ENCODE peak calls at places on chromosomes 4 and X, in eight cellular contexts. One of them, this sample, is unnamed.
A peak's percentile ranks its signal among the peaks of the same experiment; 100 is the strongest.

GRCh38 chrX:134761788-134762187 is 103.5 kb upstream of the PLAC1 start:
- DNase-seq in BJ: no peak
- DNase-seq in K562: peak; percentile 23
- DNase-seq in left lung: no peak
- DNase-seq in kidney epithelial cell: no peak
- DNase-seq in GM10248: peak; percentile 20
- DNase-seq in RWPE1: no peak
- DNase-seq in A673: peak; percentile 44
- DNase-seq in this sample: no peak

GRCh38 chrX:132749406-132749805 is 209.0 kb downstream of the HS6ST2 start:
- DNase-seq in BJ: no peak
- DNase-seq in K562: no peak
- DNase-seq in left lung: no peak
- DNase-seq in kidney epithelial cell: no peak
- DNase-seq in GM10248: no peak
- DNase-seq in RWPE1: no peak
- DNase-seq in A673: no peak
- DNase-seq in this sample: no peak

GRCh38 chrX:152821145-152821765 is 9.3 kb downstream of the CETN2 start:
- DNase-seq in BJ: no peak
- DNase-seq in K562: peak; percentile 57
- DNase-seq in left lung: no peak
- DNase-seq in kidney epithelial cell: no peak
- DNase-seq in GM10248: no peak
- DNase-seq in RWPE1: peak; percentile 26
- DNase-seq in A673: peak; percentile 51
- DNase-seq in this sample: peak; percentile 39

GRCh38 chrX:39242187-39242586 is 440.9 kb downstream of the MID1IP1 start:
- DNase-seq in BJ: no peak
- DNase-seq in K562: peak; percentile 56
- DNase-seq in left lung: no peak
- DNase-seq in kidney epithelial cell: no peak
- DNase-seq in GM10248: peak; percentile 14
- DNase-seq in RWPE1: peak; percentile 32
- DNase-seq in A673: peak; percentile 33
- DNase-seq in this sample: no peak

GRCh38 chr4:84319124-84319523 is 180.0 kb downstream of the NKX6-1 start:
- DNase-seq in BJ: no peak
- DNase-seq in K562: no peak
- DNase-seq in left lung: peak; percentile 68
- DNase-seq in kidney epithelial cell: no peak
- DNase-seq in GM10248: no peak
- DNase-seq in RWPE1: no peak
- DNase-seq in A673: peak; percentile 4
- DNase-seq in this sample: no peak

GRCh38 chrX:76433219-76433618 is 5.7 kb downstream of the MAGEE1 start:
- DNase-seq in BJ: no peak
- DNase-seq in K562: no peak
- DNase-seq in left lung: no peak
- DNase-seq in kidney epithelial cell: no peak
- DNase-seq in GM10248: no peak
- DNase-seq in RWPE1: no peak
- DNase-seq in A673: no peak
- DNase-seq in this sample: no peak

GRCh38 chr4:13701937-13702446 is 74.5 kb upstream of the BOD1L1 start:
- DNase-seq in BJ: peak; percentile 74
- DNase-seq in K562: no peak
- DNase-seq in left lung: no peak
- DNase-seq in kidney epithelial cell: peak; percentile 52
- DNase-seq in GM10248: no peak
- DNase-seq in RWPE1: peak; percentile 46
- DNase-seq in A673: no peak
- DNase-seq in this sample: no peak

GRCh38 chrX:153700967-153701366 is 13.2 kb downstream of the SLC6A8 start:
- DNase-seq in BJ: no peak
- DNase-seq in K562: no peak
- DNase-seq in left lung: no peak
- DNase-seq in kidney epithelial cell: no peak
- DNase-seq in GM10248: no peak
- DNase-seq in RWPE1: no peak
- DNase-seq in A673: no peak
- DNase-seq in this sample: no peak

GRCh38 chr4:1232661-1233621 is 16.0 kb downstream of the CTBP1 start:
- DNase-seq in BJ: no peak
- DNase-seq in K562: no peak
- DNase-seq in left lung: no peak
- DNase-seq in kidney epithelial cell: no peak
- DNase-seq in GM10248: no peak
- DNase-seq in RWPE1: no peak
- DNase-seq in A673: peak; percentile 47
- DNase-seq in this sample: peak; percentile 56

GRCh38 chrX:46573331-46573895 is at the start of gene CHST7:
- DNase-seq in BJ: no peak
- DNase-seq in K562: no peak
- DNase-seq in left lung: peak; percentile 68
- DNase-seq in kidney epithelial cell: no peak
- DNase-seq in GM10248: peak; percentile 50
- DNase-seq in RWPE1: peak; percentile 61
- DNase-seq in A673: peak; percentile 84
- DNase-seq in this sample: peak; percentile 42

GRCh38 chr4:94342713-94343112 is at the start of gene HPGDS:
- DNase-seq in BJ: no peak
- DNase-seq in K562: no peak
- DNase-seq in left lung: no peak
- DNase-seq in kidney epithelial cell: no peak
- DNase-seq in GM10248: no peak
- DNase-seq in RWPE1: no peak
- DNase-seq in A673: no peak
- DNase-seq in this sample: no peak

GRCh38 chrX:27976284-27976683 is 5.0 kb downstream of the DCAF8L1 start:
- DNase-seq in BJ: no peak
- DNase-seq in K562: no peak
- DNase-seq in left lung: no peak
- DNase-seq in kidney epithelial cell: no peak
- DNase-seq in GM10248: no peak
- DNase-seq in RWPE1: no peak
- DNase-seq in A673: peak; percentile 49
- DNase-seq in this sample: no peak

GRCh38 chrX:112067601-112068000 is 15.0 kb downstream of the TRPC5 start:
- DNase-seq in BJ: no peak
- DNase-seq in K562: no peak
- DNase-seq in left lung: no peak
- DNase-seq in kidney epithelial cell: no peak
- DNase-seq in GM10248: no peak
- DNase-seq in RWPE1: no peak
- DNase-seq in A673: no peak
- DNase-seq in this sample: no peak

GRCh38 chrX:47613082-47613481 is 6.6 kb downstream of the SYN1 start:
- DNase-seq in BJ: no peak
- DNase-seq in K562: peak; percentile 24
- DNase-seq in left lung: no peak
- DNase-seq in kidney epithelial cell: no peak
- DNase-seq in GM10248: no peak
- DNase-seq in RWPE1: no peak
- DNase-seq in A673: no peak
- DNase-seq in this sample: no peak

GRCh38 chrX:130984782-130985181 is 73.4 kb upstream of the ARHGAP36 start:
- DNase-seq in BJ: no peak
- DNase-seq in K562: no peak
- DNase-seq in left lung: no peak
- DNase-seq in kidney epithelial cell: no peak
- DNase-seq in GM10248: no peak
- DNase-seq in RWPE1: no peak
- DNase-seq in A673: no peak
- DNase-seq in this sample: no peak

GRCh38 chr4:149063007-149063406 is 620.8 kb upstream of the NR3C2 start:
- DNase-seq in BJ: no peak
- DNase-seq in K562: no peak
- DNase-seq in left lung: no peak
- DNase-seq in kidney epithelial cell: no peak
- DNase-seq in GM10248: no peak
- DNase-seq in RWPE1: no peak
- DNase-seq in A673: no peak
- DNase-seq in this sample: no peak

GRCh38 chrX:48894891-48895290 is 2.7 kb downstream of the TIMM17B start:
- DNase-seq in BJ: no peak
- DNase-seq in K562: no peak
- DNase-seq in left lung: no peak
- DNase-seq in kidney epithelial cell: no peak
- DNase-seq in GM10248: no peak
- DNase-seq in RWPE1: no peak
- DNase-seq in A673: no peak
- DNase-seq in this sample: no peak

GRCh38 chrX:254630-255215 is 26.5 kb upstream of the PLCXD1 start:
- DNase-seq in BJ: no peak
- DNase-seq in K562: no peak
- DNase-seq in left lung: no peak
- DNase-seq in kidney epithelial cell: no peak
- DNase-seq in GM10248: no peak
- DNase-seq in RWPE1: no peak
- DNase-seq in A673: no peak
- DNase-seq in this sample: no peak

GRCh38 chrX:19602866-19603620 is 87.7 kb upstream of the MAP3K15 start:
- DNase-seq in BJ: no peak
- DNase-seq in K562: peak; percentile 37
- DNase-seq in left lung: no peak
- DNase-seq in kidney epithelial cell: peak; percentile 59
- DNase-seq in GM10248: no peak
- DNase-seq in RWPE1: peak; percentile 41
- DNase-seq in A673: no peak
- DNase-seq in this sample: no peak

DNA sequence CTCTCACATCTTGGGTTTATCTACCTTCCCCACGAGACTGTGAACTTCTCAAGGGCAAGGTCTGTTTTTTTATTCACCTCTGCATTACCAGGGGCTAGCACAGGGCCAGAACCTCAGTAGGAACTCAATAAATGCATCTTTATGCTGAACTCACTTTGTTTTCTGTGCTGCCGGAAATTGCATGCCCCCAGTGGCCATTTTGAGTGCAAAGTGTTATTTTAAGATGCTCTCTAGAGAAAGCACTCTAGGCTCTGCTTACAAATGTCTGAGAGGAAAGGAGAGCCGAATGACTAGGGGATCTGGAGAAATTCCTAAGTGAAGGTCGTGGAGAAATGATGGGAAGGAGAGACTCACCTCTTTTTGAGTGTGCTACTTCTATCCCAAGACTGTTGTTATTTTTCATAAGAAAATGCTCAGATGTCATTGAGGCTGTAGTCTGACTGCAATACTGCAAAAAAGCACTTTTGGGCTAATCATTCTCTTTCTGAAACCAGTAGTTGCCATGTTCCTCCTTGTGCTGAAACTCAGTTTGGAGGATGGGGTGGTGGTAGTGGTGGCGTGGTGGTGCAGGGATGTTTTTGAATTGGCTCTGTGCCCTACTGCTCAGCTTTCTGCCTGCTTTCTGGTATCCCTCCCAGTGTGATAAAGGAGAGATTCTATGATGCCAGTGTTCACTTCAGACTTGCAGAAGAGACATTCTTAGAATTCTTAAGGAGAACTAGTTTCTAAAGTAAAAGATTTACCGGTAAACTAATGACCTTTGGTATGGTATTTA is 41.3 kb downstream of the DOCK11 start:
- DNase-seq in BJ: no peak
- DNase-seq in K562: peak; percentile 58
- DNase-seq in left lung: no peak
- DNase-seq in kidney epithelial cell: no peak
- DNase-seq in GM10248: peak; percentile 14
- DNase-seq in RWPE1: no peak
- DNase-seq in A673: peak; percentile 42
- DNase-seq in this sample: no peak
- TF ChIP-seq CTCF in BJ: peak; percentile 43
- TF ChIP-seq CTCF in K562: peak; percentile 44
- TF ChIP-seq CTCF in left lung: no peak
- TF ChIP-seq CTCF in kidney epithelial cell: peak; percentile 39
- TF ChIP-seq CTCF in GM10248: peak; percentile 35
- TF ChIP-seq CTCF in RWPE1: peak; percentile 9
- TF ChIP-seq CTCF in A673: peak; percentile 56
- TF ChIP-seq CTCF in this sample: peak; percentile 43

DNA sequence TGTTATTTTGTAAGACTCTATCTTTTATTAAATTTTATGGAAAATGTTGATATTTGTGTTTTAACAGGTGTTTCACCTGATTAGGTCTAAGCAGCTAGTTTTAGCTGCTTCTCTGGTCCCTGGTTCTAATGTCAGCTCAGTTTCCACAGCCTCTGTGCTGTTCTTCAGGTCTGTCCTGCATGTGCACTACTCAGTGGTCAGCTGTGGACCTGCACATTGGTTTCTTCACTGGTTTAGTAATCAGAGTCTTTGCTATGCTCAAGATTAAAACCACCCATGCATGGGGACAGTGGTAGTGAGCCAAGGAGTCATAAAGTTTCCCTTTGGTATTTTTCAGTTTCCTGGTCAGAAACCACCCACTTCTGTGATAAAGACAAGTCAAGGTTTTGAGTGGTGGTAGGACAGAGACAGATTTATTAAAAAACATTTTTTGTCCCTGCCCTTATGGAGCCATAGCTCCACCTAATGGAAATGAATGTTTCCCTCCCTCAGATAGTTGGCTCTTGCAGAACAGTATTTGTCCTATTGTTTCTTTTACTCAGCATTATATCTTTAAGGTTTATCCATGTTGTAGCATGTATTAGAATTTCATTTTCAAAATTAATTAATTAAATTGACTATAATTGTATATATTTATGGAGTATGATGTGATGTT is 36.8 kb upstream of the VBP1 start:
- DNase-seq in BJ: no peak
- DNase-seq in K562: peak; percentile 28
- DNase-seq in left lung: no peak
- DNase-seq in kidney epithelial cell: no peak
- DNase-seq in GM10248: no peak
- DNase-seq in RWPE1: no peak
- DNase-seq in A673: no peak
- DNase-seq in this sample: no peak
- TF ChIP-seq CTCF in BJ: no peak
- TF ChIP-seq CTCF in K562: peak; percentile 40
- TF ChIP-seq CTCF in left lung: no peak
- TF ChIP-seq CTCF in kidney epithelial cell: no peak
- TF ChIP-seq CTCF in GM10248: no peak
- TF ChIP-seq CTCF in RWPE1: no peak
- TF ChIP-seq CTCF in A673: peak; percentile 13
- TF ChIP-seq CTCF in this sample: no peak

GRCh38 chrX:155864655-155865054 is 16.5 kb upstream of the VAMP7 start:
- DNase-seq in BJ: no peak
- DNase-seq in K562: no peak
- DNase-seq in left lung: no peak
- DNase-seq in kidney epithelial cell: no peak
- DNase-seq in GM10248: no peak
- DNase-seq in RWPE1: peak; percentile 1
- DNase-seq in A673: peak; percentile 6
- DNase-seq in this sample: no peak
- TF ChIP-seq CTCF in BJ: peak; percentile 32
- TF ChIP-seq CTCF in K562: no peak
- TF ChIP-seq CTCF in left lung: no peak
- TF ChIP-seq CTCF in kidney epithelial cell: no peak
- TF ChIP-seq CTCF in GM10248: no peak
- TF ChIP-seq CTCF in RWPE1: no peak
- TF ChIP-seq CTCF in A673: peak; percentile 34
- TF ChIP-seq CTCF in this sample: peak; percentile 35

DNA sequence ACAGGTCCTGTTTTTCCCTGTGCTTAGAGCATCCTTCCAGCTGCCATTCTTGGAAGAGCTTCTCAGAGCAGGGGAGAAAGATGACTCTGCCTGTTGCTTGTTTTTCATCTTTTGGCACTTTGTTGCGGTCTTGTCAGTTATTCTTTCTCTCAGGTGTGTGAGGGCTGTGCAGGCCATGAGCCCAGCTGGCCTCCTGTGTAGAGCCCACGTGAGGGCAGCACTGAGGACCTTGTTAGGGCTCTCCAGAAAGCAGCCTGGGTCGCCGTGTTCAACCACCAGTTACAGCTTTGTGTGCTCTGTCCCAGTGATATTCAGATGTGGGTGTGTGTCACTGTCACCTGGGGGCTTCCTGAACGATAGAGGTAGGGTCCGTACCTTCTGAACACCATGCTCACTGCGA is 52.8 kb downstream of the NOP14 start:
- DNase-seq in BJ: no peak
- DNase-seq in K562: peak; percentile 25
- DNase-seq in left lung: no peak
- DNase-seq in kidney epithelial cell: no peak
- DNase-seq in GM10248: no peak
- DNase-seq in RWPE1: no peak
- DNase-seq in A673: no peak
- DNase-seq in this sample: no peak
- TF ChIP-seq CTCF in BJ: no peak
- TF ChIP-seq CTCF in K562: peak; percentile 48
- TF ChIP-seq CTCF in left lung: no peak
- TF ChIP-seq CTCF in kidney epithelial cell: no peak
- TF ChIP-seq CTCF in GM10248: peak; percentile 32
- TF ChIP-seq CTCF in RWPE1: no peak
- TF ChIP-seq CTCF in A673: peak; percentile 16
- TF ChIP-seq CTCF in this sample: peak; percentile 27

This sample was measured in neural crest cell.